ENCODE peak calls at places on chromosomes 3 and 15, in four cellular contexts. L, X, N and O are unnamed samples.

GRCh38 chr3:127764841-127765362 is 57.4 kb downstream of the MGLL start:
- DNase-seq in L (no peak), X (no peak), N (no peak), O (no peak)

GRCh38 chr3:185062221-185062620 is 90.6 kb downstream of the C3orf70 start:
- DNase-seq in L (peak), X (no peak), N (no peak), O (no peak)

GRCh38 chr15:57138260-57138895 is 219.9 kb downstream of the TCF12 start:
- DNase-seq in L (peak), X (no peak), N (peak), O (no peak)

GRCh38 chr3:14857506-14857905 is 38.7 kb downstream of the FGD5 start:
- DNase-seq in L (no peak), X (no peak), N (no peak), O (no peak)

GRCh38 chr15:90660195-90660995 is 56.8 kb upstream of the BLM start:
- DNase-seq in L (peak), X (peak), N (no peak), O (peak)

GRCh38 chr3:98980915-98981596 is 79.6 kb upstream of the DCBLD2 start:
- DNase-seq in L (no peak), X (no peak), N (no peak), O (no peak)

GRCh38 chr3:78497692-78498091 is 1270.1 kb downstream of the ROBO1 start:
- DNase-seq in L (no peak), X (no peak), N (no peak), O (no peak)

GRCh38 chr15:43219929-43220886 is 610 bp downstream of the EPB42 start:
- DNase-seq in L (no peak), X (no peak), N (no peak), O (no peak)

GRCh38 chr15:95300958-95301357 is 1029.5 kb upstream of the NR2F2 start:
- DNase-seq in L (peak), X (no peak), N (no peak), O (no peak)

GRCh38 chr3:7610634-7611033 is 749.7 kb downstream of the GRM7 start:
- DNase-seq in L (no peak), X (no peak), N (no peak), O (no peak)

GRCh38 chr3:27976933-27977332 is 254.8 kb upstream of the EOMES start:
- DNase-seq in L (peak), X (no peak), N (no peak), O (no peak)

GRCh38 chr3:72997421-72997961 is 880 bp downstream of the PPP4R2 start:
- DNase-seq in L (peak), X (peak), N (no peak), O (peak)

GRCh38 chr3:142958707-142959106 is 4.8 kb downstream of the PAQR9 start:
- DNase-seq in L (peak), X (no peak), N (no peak), O (no peak)

GRCh38 chr15:34349769-34350168 is 6.7 kb downstream of the NUTM1 start:
- DNase-seq in L (no peak), X (no peak), N (no peak), O (no peak)

GRCh38 chr3:185711255-185711870 is 113.5 kb downstream of the IGF2BP2 start:
- DNase-seq in L (peak), X (no peak), N (no peak), O (no peak)

GRCh38 chr3:57948782-57949242 is 59.4 kb upstream of the FLNB start:
- DNase-seq in L (no peak), X (no peak), N (no peak), O (no peak)

GRCh38 chr3:60743631-60744164 is 507.6 kb downstream of the FHIT start:
- DNase-seq in L (no peak), X (no peak), N (no peak), O (no peak)

GRCh38 chr15:60392986-60393811 is 4.6 kb downstream of the ANXA2 start:
- DNase-seq in L (peak), X (no peak), N (no peak), O (no peak)

GRCh38 chr15:33226559-33227181 is 32.2 kb upstream of the FMN1 start:
- DNase-seq in L (peak), X (peak), N (no peak), O (peak)

GRCh38 chr15:29018406-29018805 is 132.6 kb downstream of the APBA2 start:
- DNase-seq in L (no peak), X (no peak), N (no peak), O (no peak)

GRCh38 chr3:139745831-139746230 is 68.1 kb upstream of the NMNAT3 start:
- DNase-seq in L (peak), X (no peak), N (no peak), O (no peak)

GRCh38 chr15:39357478-39358268 is 223.2 kb upstream of the THBS1 start:
- DNase-seq in L (no peak), X (no peak), N (no peak), O (no peak)

GRCh38 chr15:81575436-81576123 is 201.6 kb upstream of the TMC3 start:
- DNase-seq in L (peak), X (no peak), N (no peak), O (no peak)

GRCh38 chr15:36601497-36601932 is 22.1 kb downstream of the CDIN1 start:
- DNase-seq in L (peak), X (no peak), N (no peak), O (no peak)

GRCh38 chr15:49242820-49243219 is 72.8 kb downstream of the GALK2 start:
- DNase-seq in L (peak), X (no peak), N (no peak), O (no peak)

GRCh38 chr15:97717806-97718205 is 242.7 kb upstream of the ARRDC4 start:
- DNase-seq in L (no peak), X (no peak), N (no peak), O (no peak)

GRCh38 chr3:52891164-52891563 is 6.2 kb downstream of the STIMATE start:
- DNase-seq in L (no peak), X (no peak), N (no peak), O (no peak)